ENCODE peak calls at places on chromosomes 3 and 15, in five cellular contexts. O is activated T-helper 1 cell treated with anti-CD3 and anti-CD28 coated beads, Interleukin-12 subunit alpha, Interleukin-12 subunit beta, Interleukin-2, Interleukin-4 antibody, amounts not matched to agents 30 ng/mL and 10 ng/mL and 1 ng/mL, durations not matched to agents 14 hours and 24 hours and 36 hours; F is T-cell; L is mesendoderm; R is GM03348. A is an unnamed sample.

GRCh38 chr15:63124506-63124905 is 2.8 kb downstream of the LACTB start:
- DNase-seq in L (no peak), O (no peak), R (no peak), F (no peak), A (no peak)

GRCh38 chr3:52367891-52368880 is 52.1 kb downstream of the DNAH1 start:
- DNase-seq in O (no peak), F (no peak), R (no peak), L (no peak), A (no peak)

GRCh38 chr15:100983221-100983620 is 64.1 kb downstream of the LRRK1 start:
- DNase-seq in F (no peak), R (no peak), L (no peak), O (no peak), A (no peak)

GRCh38 chr3:193342551-193342950 is 36.0 kb downstream of the ATP13A5 start:
- DNase-seq in L (peak; percentile 44), O (no peak), F (no peak), R (no peak), A (no peak)

GRCh38 chr3:190322604-190323240 is 476 bp upstream of the CLDN1 start:
- DNase-seq in R (no peak), F (no peak), O (no peak), L (no peak), A (no peak)

GRCh38 chr3:34056181-34056910 is 257.9 kb downstream of the PDCD6IP start:
- DNase-seq in L (no peak), R (no peak), O (no peak), F (no peak), A (no peak)

GRCh38 chr3:44966795-44967278 is 9.1 kb downstream of the ZDHHC3 start:
- DNase-seq in F (no peak), L (no peak), R (no peak), O (no peak), A (no peak)

GRCh38 chr3:152019516-152019915 is 146.1 kb downstream of the SUCNR1 start:
- DNase-seq in R (no peak), L (peak; percentile 33), F (no peak), O (no peak), A (no peak)

GRCh38 chr3:80152692-80153091 is 384.9 kb upstream of the ROBO1 start:
- DNase-seq in L (no peak), F (no peak), O (no peak), R (no peak), A (no peak)

GRCh38 chr3:89372456-89372855 is 265.0 kb downstream of the EPHA3 start:
- DNase-seq in O (no peak), F (no peak), R (peak; percentile 35), L (no peak), A (no peak)

GRCh38 chr3:194135806-194136518 is at the start of gene HES1:
- DNase-seq in L (peak; percentile 99), O (peak; percentile 61), R (peak; percentile 97), F (peak; percentile 11), A (peak; percentile 97)

GRCh38 chr3:9169951-9170850 is 79.2 kb downstream of the SRGAP3 start:
- DNase-seq in F (no peak), R (no peak), L (peak; percentile 38), O (peak; percentile 17), A (no peak)

GRCh38 chr3:196327405-196327804 is 9.4 kb upstream of the DYNLT2B start:
- DNase-seq in R (peak; percentile 23), O (no peak), L (no peak), F (no peak), A (no peak)

GRCh38 chr15:42203891-42204290 is 4.2 kb downstream of the VPS39 start:
- DNase-seq in R (peak; percentile 15), F (no peak), L (no peak), O (no peak), A (no peak)

GRCh38 chr15:76349301-76350070 is 12.9 kb downstream of the ISL2 start:
- DNase-seq in O (no peak), L (no peak), R (no peak), F (no peak), A (no peak)

GRCh38 chr3:61181874-61182273 is 69.4 kb downstream of the FHIT start:
- DNase-seq in R (peak; percentile 16), L (peak; percentile 20), F (no peak), O (no peak), A (peak; percentile 7)

GRCh38 chr3:121482651-121483050 is 63.1 kb downstream of the POLQ start:
- DNase-seq in R (peak; percentile 57), L (no peak), O (no peak), F (no peak), A (peak; percentile 34)

GRCh38 chr3:106070187-106070586 is 201.4 kb upstream of the CBLB start:
- DNase-seq in L (no peak), F (no peak), O (no peak), R (no peak), A (no peak)

GRCh38 chr15:99518191-99518590 is 47.6 kb upstream of the MEF2A start:
- DNase-seq in R (no peak), O (no peak), F (no peak), L (no peak), A (no peak)

GRCh38 chr3:12198301-12198700 is 39.6 kb upstream of the TIMP4 start:
- DNase-seq in L (no peak), F (no peak), O (no peak), R (peak; percentile 60), A (no peak)

GRCh38 chr3:141763088-141763750 is at the start of gene GRK7:
- DNase-seq in L (no peak), R (no peak), F (no peak), O (no peak), A (no peak)

GRCh38 chr15:25565470-25566264 is 126.8 kb upstream of the UBE3A start:
- DNase-seq in O (no peak), L (peak; percentile 8), R (no peak), F (no peak), A (no peak)

GRCh38 chr15:41894251-41894790 is 468 bp upstream of the SPTBN5 start:
- DNase-seq in O (no peak), F (no peak), L (no peak), R (no peak), A (no peak)

GRCh38 chr3:34780973-34781372 is 858.4 kb upstream of the ARPP21 start:
- DNase-seq in L (peak; percentile 59), F (no peak), R (no peak), O (no peak), A (no peak)

GRCh38 chr3:133535971-133536634 is 37.4 kb upstream of the CDV3 start:
- DNase-seq in L (no peak), O (no peak), F (no peak), R (peak; percentile 76), A (peak; percentile 83)

GRCh38 chr3:142958707-142959106 is 4.8 kb downstream of the PAQR9 start:
- DNase-seq in O (no peak), R (peak; percentile 48), L (no peak), F (no peak), A (peak; percentile 45)

GRCh38 chr15:56428821-56429458 is 36.0 kb downstream of the MNS1 start:
- DNase-seq in R (peak; percentile 49), F (no peak), O (no peak), L (peak; percentile 31), A (peak; percentile 20)

GRCh38 chr3:127746400-127747057 is 73.8 kb downstream of the ABTB1 start:
- DNase-seq in R (no peak), F (no peak), O (no peak), L (peak; percentile 21), A (no peak)